ENCODE peak calls at places on chromosome 11, in five cellular contexts. Y is neuronal stem cell, A is IMR-90, K is OCI-LY7, G is DND-41. U is an unnamed sample.

GRCh38 chr11:8328848-8329330 is 65.2 kb upstream of the LMO1 start:
- DNase-seq in Y (peak), A (peak), K (peak), G (peak), U (peak)

GRCh38 chr11:65315204-65315865 is 669 bp downstream of the CDC42EP2 start:
- DNase-seq in Y (peak), A (peak), K (peak), G (peak), U (peak)

GRCh38 chr11:118666331-118666730 is 13.1 kb downstream of the TREH start:
- DNase-seq in Y (no peak), A (no peak), K (no peak), G (no peak), U (no peak)

GRCh38 chr11:44698228-44698923 is 28.4 kb upstream of the TSPAN18 start:
- DNase-seq in Y (no peak), A (no peak), K (no peak), G (no peak), U (no peak)

GRCh38 chr11:63814383-63814736 is 1.1 kb downstream of the SPINDOC start:
- DNase-seq in Y (no peak), A (no peak), K (peak), G (no peak), U (no peak)

GRCh38 chr11:125583496-125583895 is 9.2 kb upstream of the STT3A start:
- DNase-seq in Y (no peak), A (no peak), K (no peak), G (no peak), U (no peak)

GRCh38 chr11:109960831-109961230 is 132.4 kb upstream of the ZC3H12C start:
- DNase-seq in Y (peak), A (peak), K (no peak), G (no peak), U (peak)

GRCh38 chr11:12029738-12030363 is 21.4 kb upstream of the DKK3 start:
- DNase-seq in Y (peak), A (peak), K (no peak), G (no peak), U (no peak)

GRCh38 chr11:26960265-26960664 is 33.6 kb upstream of the FIBIN start:
- DNase-seq in Y (no peak), A (peak), K (no peak), G (no peak), U (no peak)

GRCh38 chr11:90476442-90477007 is 253.7 kb upstream of the CHORDC1 start:
- DNase-seq in Y (peak), A (peak), K (peak), G (peak), U (peak)

GRCh38 chr11:122804796-122805195 is 33.5 kb upstream of the CRTAM start:
- DNase-seq in Y (no peak), A (no peak), K (no peak), G (no peak), U (no peak)

GRCh38 chr11:119204066-119204465 is 2.1 kb upstream of the CBL start:
- DNase-seq in Y (no peak), A (no peak), K (no peak), G (no peak), U (no peak)

GRCh38 chr11:69774354-69775162 is 583 bp downstream of the FGF4 start:
- DNase-seq in Y (no peak), A (no peak), K (no peak), G (no peak), U (peak)

GRCh38 chr11:86497310-86497709 is 122.6 kb downstream of the CCDC81 start:
- DNase-seq in Y (no peak), A (peak), K (no peak), G (no peak), U (no peak)

GRCh38 chr11:534592-535518 is 521 bp downstream of the HRAS start:
- DNase-seq in Y (no peak), A (no peak), K (peak), G (peak), U (peak)

GRCh38 chr11:10233581-10233980 is 60.4 kb downstream of the SBF2 start:
- DNase-seq in Y (no peak), A (peak), K (no peak), G (no peak), U (no peak)

GRCh38 chr11:4183410-4184057 is 88.9 kb downstream of the RRM1 start:
- DNase-seq in Y (no peak), A (no peak), K (no peak), G (no peak), U (no peak)

GRCh38 chr11:4187055-4187988 is 92.7 kb downstream of the RRM1 start:
- DNase-seq in Y (peak), A (peak), K (peak), G (peak), U (peak)

GRCh38 chr11:4184163-4184916 is 89.7 kb downstream of the RRM1 start:
- DNase-seq in Y (no peak), A (peak), K (no peak), G (no peak), U (no peak)

GRCh38 chr11:4185561-4185960 is 91.0 kb downstream of the RRM1 start:
- DNase-seq in Y (no peak), A (no peak), K (no peak), G (no peak), U (no peak)

DNA sequence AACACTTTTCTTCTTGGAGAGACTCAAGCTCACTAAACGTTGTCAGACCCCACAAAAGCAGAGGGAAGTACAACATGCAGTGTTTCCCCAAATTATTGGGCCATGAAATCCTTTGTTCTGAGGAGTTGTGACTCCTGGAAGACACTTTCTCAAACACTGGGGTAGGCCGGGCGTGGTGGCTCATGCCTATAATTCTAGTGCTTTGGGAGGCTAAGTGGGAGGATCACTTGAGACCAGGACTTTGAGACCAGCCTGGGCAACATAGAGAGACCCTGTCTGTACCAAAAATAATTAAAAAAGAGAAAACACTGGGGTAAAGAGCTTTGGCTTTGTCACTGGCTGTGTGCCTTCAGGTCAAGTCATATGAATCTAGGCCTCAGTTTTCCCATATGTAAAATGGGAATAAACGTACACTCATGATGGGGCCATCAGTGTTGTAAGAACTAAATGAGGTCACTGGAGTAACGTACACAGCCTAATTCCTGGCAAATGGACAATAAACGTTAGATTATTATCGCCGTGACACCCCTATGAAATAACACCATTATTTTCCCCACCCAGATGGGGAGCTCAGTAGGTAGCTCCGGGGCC is 92.0 kb downstream of the RRM1 start:
- DNase-seq in Y (no peak), A (no peak), K (no peak), G (no peak), U (no peak)
- H2AFZ ChIP-seq in Y (peak), A (peak), K (peak), G (no peak), U (peak)

GRCh38 chr11:121113611-121114010 is 12.6 kb downstream of the TECTA start:
- DNase-seq in Y (no peak), A (no peak), K (no peak), G (no peak), U (peak)
- H3K4me3 ChIP-seq in Y (no peak), A (no peak), K (no peak), G (no peak), U (no peak)

GRCh38 chr11:112280268-112281126 is 19.8 kb upstream of the PLET1 start:
- DNase-seq in Y (peak), A (peak), K (peak), G (peak), U (peak)

GRCh38 chr11:112279901-112280267 is 19.2 kb upstream of the PLET1 start:
- DNase-seq in Y (peak), A (peak), K (peak), G (peak), U (peak)

GRCh38 chr11:112278803-112279202 is 18.1 kb upstream of the PLET1 start:
- DNase-seq in Y (no peak), A (no peak), K (no peak), G (no peak), U (no peak)

GRCh38 chr11:112277029-112277428 is 16.4 kb upstream of the PLET1 start:
- DNase-seq in Y (no peak), A (no peak), K (no peak), G (no peak), U (no peak)

DNA sequence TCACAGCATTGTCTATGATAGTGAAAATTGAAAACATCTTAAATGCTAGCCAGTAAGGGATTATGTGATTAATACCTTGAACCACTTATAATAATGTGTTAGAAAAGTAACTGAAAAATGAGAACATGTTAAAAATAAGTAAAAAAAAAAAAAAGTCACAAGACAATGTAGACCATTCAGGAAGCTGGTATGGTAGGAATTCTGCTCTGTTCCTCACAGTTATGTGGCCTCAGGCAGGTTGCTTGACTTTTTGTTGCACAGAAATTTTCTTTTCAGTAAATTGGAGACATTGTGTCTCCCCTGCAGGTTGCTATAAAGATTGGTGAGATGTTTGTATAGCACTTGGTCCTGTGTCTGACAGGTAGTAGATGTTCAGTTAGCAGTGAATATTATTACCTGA is 17.3 kb upstream of the PLET1 start:
- DNase-seq in Y (no peak), A (peak), K (no peak), G (no peak), U (no peak)
- H2AFZ ChIP-seq in Y (no peak), A (no peak), K (no peak), G (no peak), U (no peak)

GRCh38 chr11:103086461-103086860 is 5.5 kb downstream of the DCUN1D5 start:
- DNase-seq in Y (no peak), A (peak), K (no peak), G (no peak), U (no peak)
- H3K4me3 ChIP-seq in Y (no peak), A (no peak), K (no peak), G (no peak), U (no peak)

GRCh38 chr11:68216171-68216938 is 3.3 kb upstream of the KMT5B start:
- DNase-seq in Y (no peak), A (no peak), K (no peak), G (no peak), U (no peak)
- H2AFZ ChIP-seq in Y (no peak), A (no peak), K (no peak), G (no peak), U (no peak)

GRCh38 chr11:2304156-2305139 is 2.6 kb downstream of the TSPAN32 start:
- DNase-seq in Y (no peak), A (no peak), K (no peak), G (no peak), U (no peak)

GRCh38 chr11:2307733-2308331 is 6.0 kb downstream of the TSPAN32 start:
- DNase-seq in Y (no peak), A (no peak), K (no peak), G (no peak), U (no peak)

GRCh38 chr11:2306971-2307732 is 5.3 kb downstream of the TSPAN32 start:
- DNase-seq in Y (no peak), A (peak), K (no peak), G (no peak), U (no peak)

GRCh38 chr11:2305140-2305861 is 3.5 kb downstream of the TSPAN32 start:
- DNase-seq in Y (peak), A (peak), K (peak), G (peak), U (peak)

GRCh38 chr11:2305862-2306823 is 4.3 kb downstream of the TSPAN32 start:
- DNase-seq in Y (no peak), A (peak), K (peak), G (no peak), U (no peak)
- H3K4me3 ChIP-seq in Y (no peak), A (no peak), K (no peak), G (no peak), U (no peak)

DNA sequence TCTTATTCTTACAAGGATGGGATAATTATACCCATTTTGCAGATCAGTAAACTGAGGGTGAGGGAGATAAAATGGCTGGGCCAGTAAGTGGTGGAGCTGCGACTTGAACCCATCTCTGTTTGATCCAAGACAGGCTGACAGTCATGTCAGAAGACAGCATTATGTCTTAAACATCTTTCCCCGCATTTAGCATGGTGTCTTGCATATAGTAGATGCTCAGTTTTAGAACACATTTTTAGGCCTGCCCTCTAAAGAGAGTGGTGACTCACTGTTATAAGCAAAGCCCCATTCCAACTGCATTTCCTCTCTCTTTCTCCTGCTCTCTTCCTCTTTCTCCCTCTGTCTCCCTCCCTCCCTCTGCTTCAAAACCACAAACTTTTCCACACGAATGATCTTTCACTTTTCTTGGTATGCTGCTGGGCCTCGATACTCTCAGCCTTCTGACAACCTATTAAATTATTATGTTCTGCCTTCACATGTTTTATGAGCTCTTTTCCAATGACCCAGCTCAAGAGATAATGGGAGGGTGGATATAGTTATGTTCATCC is 25.2 kb downstream of the CWC15 start:
- DNase-seq in Y (no peak), A (peak), K (no peak), G (no peak), U (no peak)
- H2AFZ ChIP-seq in Y (no peak), A (no peak), K (no peak), G (no peak), U (no peak)

DNA sequence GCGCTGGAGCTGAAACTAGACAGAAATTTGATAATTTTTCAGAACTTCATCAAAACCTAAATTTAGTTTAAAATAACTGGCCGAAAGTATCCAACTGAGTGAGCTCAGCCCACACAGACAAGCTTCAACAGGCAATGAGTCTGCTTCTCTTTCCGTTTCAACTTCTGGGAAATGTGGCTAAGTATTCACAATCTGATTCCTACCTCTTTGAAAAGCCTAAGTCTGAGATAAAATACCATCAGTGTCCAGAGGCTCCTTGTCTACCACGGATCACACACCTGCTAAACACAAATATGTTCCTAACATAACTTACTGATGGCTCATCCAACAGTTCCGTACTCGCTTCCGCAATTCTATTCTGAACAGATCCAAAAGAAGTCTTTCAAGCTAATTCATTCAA is 8.5 kb downstream of the SIK3 start:
- DNase-seq in Y (no peak), A (no peak), K (no peak), G (no peak), U (no peak)
- H3K4me3 ChIP-seq in Y (no peak), A (no peak), K (no peak), G (no peak), U (no peak)

GRCh38 chr11:131077340-131077739 is 161.1 kb upstream of the SNX19 start:
- DNase-seq in Y (no peak), A (peak), K (no peak), G (no peak), U (no peak)
- H2AFZ ChIP-seq in Y (no peak), A (peak), K (no peak), G (no peak), U (no peak)

U was measured in neural progenitor cell.